ENCODE peak calls at places on chromosome 17, in eight cellular contexts. M, W, J, U, X, H, O and S are unnamed samples.

GRCh38 chr17:81479175-81479574 is 33.4 kb downstream of the ACTG1 start:
- DNase-seq in H (no peak), X (no peak), O (no peak), M (no peak), U (no peak), J (no peak), W (no peak), S (no peak)

GRCh38 chr17:65495255-65496060 is 66.0 kb downstream of the AXIN2 start:
- DNase-seq in W (peak), J (no peak), X (no peak), U (no peak), O (no peak), M (no peak), H (no peak), S (no peak)

GRCh38 chr17:19546289-19547065 is 12.8 kb downstream of the SLC47A1 start:
- DNase-seq in U (no peak), J (peak), W (no peak), H (peak), X (no peak), O (no peak), M (no peak), S (no peak)

GRCh38 chr17:69802045-69802740 is 272.8 kb upstream of the KCNJ16 start:
- DNase-seq in M (no peak), W (no peak), J (no peak), H (no peak), X (no peak), O (no peak), U (no peak), S (peak)

GRCh38 chr17:4072487-4073157 is 70.2 kb downstream of the ZZEF1 start:
- DNase-seq in H (peak), J (no peak), O (no peak), W (no peak), M (no peak), U (peak), X (peak), S (peak)

GRCh38 chr17:47735536-47736011 is 2.5 kb downstream of the TBX21 start:
- DNase-seq in U (no peak), H (no peak), M (no peak), J (peak), X (no peak), W (no peak), O (no peak), S (no peak)

GRCh38 chr17:49985310-49985990 is 9.6 kb downstream of the DLX3 start:
- DNase-seq in X (no peak), O (no peak), H (no peak), W (peak), J (no peak), M (no peak), U (no peak), S (no peak)

GRCh38 chr17:43608313-43608712 is 53.4 kb downstream of the MEOX1 start:
- DNase-seq in J (no peak), U (peak), O (no peak), H (peak), W (no peak), X (peak), M (no peak), S (no peak)

GRCh38 chr17:81002409-81003361 is 11.0 kb downstream of the CHMP6 start:
- DNase-seq in U (peak), O (no peak), W (peak), H (peak), X (peak), J (no peak), M (no peak), S (peak)

GRCh38 chr17:9213311-9213655 is 192.0 kb downstream of the NTN1 start:
- DNase-seq in J (no peak), X (no peak), W (peak), U (no peak), H (no peak), O (no peak), M (no peak), S (no peak)

GRCh38 chr17:43467981-43468541 is 15.7 kb upstream of the DHX8 start:
- DNase-seq in J (no peak), X (peak), W (no peak), U (peak), H (peak), O (no peak), M (no peak), S (peak)

GRCh38 chr17:55159251-55159650 is 105.5 kb upstream of the HLF start:
- DNase-seq in U (peak), J (no peak), X (no peak), W (no peak), M (no peak), H (peak), O (no peak), S (no peak)

GRCh38 chr17:163514-164103 is 17.8 kb downstream of the DOC2B start:
- DNase-seq in O (no peak), U (no peak), X (peak), H (peak), W (no peak), J (no peak), M (no peak), S (no peak)

GRCh38 chr17:81239714-81240555 is 817 bp downstream of the NDUFAF8 start:
- DNase-seq in W (no peak), U (no peak), M (no peak), J (no peak), O (no peak), H (peak), X (peak), S (no peak)

GRCh38 chr17:38663125-38663751 is 11.5 kb downstream of the EPOP start:
- DNase-seq in J (peak), H (peak), X (peak), O (no peak), W (peak), U (peak), M (no peak), S (peak)

GRCh38 chr17:8707232-8707590 is 37.4 kb downstream of the CCDC42 start:
- DNase-seq in X (no peak), H (no peak), W (no peak), J (no peak), M (no peak), U (peak), O (no peak), S (no peak)

GRCh38 chr17:58083491-58084316 is 485 bp downstream of the DYNLL2 start:
- DNase-seq in U (peak), W (peak), J (peak), X (peak), O (no peak), H (peak), M (peak), S (peak)

GRCh38 chr17:79490530-79490929 is 120.3 kb downstream of the RBFOX3 start:
- DNase-seq in O (no peak), U (no peak), J (no peak), X (no peak), H (no peak), W (no peak), M (no peak), S (no peak)

GRCh38 chr17:54968954-54969400 is 412 bp downstream of the STXBP4 start:
- DNase-seq in W (no peak), M (peak), X (peak), H (peak), O (no peak), J (peak), U (peak), S (peak)

GRCh38 chr17:68812876-68813584 is 142.2 kb downstream of the ABCA8 start:
- DNase-seq in O (no peak), H (peak), W (no peak), J (no peak), M (no peak), U (peak), X (no peak), S (peak)

GRCh38 chr17:37847102-37847501 is 77.1 kb upstream of the TBC1D3K start:
- DNase-seq in M (no peak), H (no peak), X (no peak), U (no peak), O (no peak), W (no peak), J (no peak), S (no peak)

GRCh38 chr17:59829217-59830006 is 63.3 kb downstream of the TUBD1 start:
- DNase-seq in J (no peak), H (peak), U (peak), W (no peak), X (peak), O (peak), M (no peak), S (peak)

GRCh38 chr17:30363715-30364202 is 15.0 kb upstream of the CPD start:
- DNase-seq in M (peak), J (no peak), H (peak), W (no peak), O (peak), U (peak), X (peak), S (peak)

GRCh38 chr17:15467592-15467991 is at the start of gene CDRT4:
- DNase-seq in J (no peak), U (no peak), O (no peak), W (no peak), X (no peak), H (no peak), M (no peak), S (no peak)

GRCh38 chr17:18102640-18103039 is 5.9 kb upstream of the MYO15A start:
- DNase-seq in J (no peak), X (no peak), U (no peak), H (no peak), M (no peak), W (no peak), O (no peak), S (no peak)

GRCh38 chr17:80870401-80870800 is 121.2 kb upstream of the CHMP6 start:
- DNase-seq in O (no peak), M (no peak), J (no peak), X (no peak), H (no peak), W (no peak), U (no peak), S (no peak)

GRCh38 chr17:6752068-6752909 is 3.6 kb upstream of the XAF1 start:
- DNase-seq in H (peak), O (no peak), X (peak), W (no peak), M (no peak), J (peak), U (peak), S (peak)

GRCh38 chr17:80096531-80097306 is 4.7 kb upstream of the GAA start:
- DNase-seq in O (no peak), J (no peak), U (no peak), W (no peak), M (no peak), X (no peak), H (no peak), S (no peak)

GRCh38 chr17:75428775-75429469 is 23.4 kb upstream of the GRB2 start:
- DNase-seq in H (peak), U (peak), M (no peak), J (no peak), X (peak), W (no peak), O (no peak), S (peak)

GRCh38 chr17:69535022-69535570 is 120.6 kb downstream of the MAP2K6 start:
- DNase-seq in M (no peak), W (peak), H (no peak), X (no peak), J (no peak), U (no peak), O (no peak), S (no peak)

GRCh38 chr17:18257747-18258355 is 687 bp downstream of the FLII start:
- DNase-seq in X (peak), O (no peak), H (peak), M (peak), U (peak), W (peak), J (peak), S (peak)

GRCh38 chr17:18143044-18143936 is 34.7 kb downstream of the MYO15A start:
- DNase-seq in M (no peak), O (no peak), W (no peak), U (no peak), X (peak), H (peak), J (no peak), S (peak)

GRCh38 chr17:74930535-74931036 is 5.1 kb upstream of the OTOP3 start:
- DNase-seq in X (no peak), H (no peak), W (no peak), M (no peak), O (no peak), J (no peak), U (no peak), S (no peak)

GRCh38 chr17:71068351-71068750 is 899.0 kb downstream of the KCNJ2 start:
- DNase-seq in X (no peak), J (no peak), O (no peak), U (peak), W (no peak), M (no peak), H (peak), S (no peak)

GRCh38 chr17:40702271-40702670 is 1.3 kb downstream of the KRT24 start:
- DNase-seq in W (no peak), J (no peak), O (no peak), X (no peak), M (no peak), U (no peak), H (no peak), S (no peak)

GRCh38 chr17:74045608-74046007 is 157.9 kb upstream of the RPL38 start:
- DNase-seq in W (no peak), X (no peak), U (no peak), O (no peak), H (no peak), J (no peak), M (no peak), S (no peak)

GRCh38 chr17:62754696-62755095 is 53.4 kb downstream of the MARCHF10 start:
- DNase-seq in X (no peak), W (no peak), O (no peak), H (no peak), M (no peak), U (peak), J (no peak), S (no peak)

GRCh38 chr17:73546121-73546520 is 98.1 kb downstream of the SDK2 start:
- DNase-seq in U (no peak), M (no peak), H (no peak), X (peak), O (no peak), W (no peak), J (no peak), S (no peak)

GRCh38 chr17:50589112-50589712 is 28.7 kb downstream of the CACNA1G start:
- DNase-seq in U (peak), O (no peak), X (peak), H (peak), W (no peak), J (no peak), M (no peak), S (no peak)

GRCh38 chr17:2368383-2368782 is 31.1 kb downstream of the SGSM2 start:
- DNase-seq in H (no peak), W (no peak), X (no peak), J (no peak), O (no peak), M (no peak), U (no peak), S (no peak)

GRCh38 chr17:2371183-2372130 is 29.4 kb downstream of the MNT start:
- DNase-seq in O (no peak), W (no peak), H (no peak), M (no peak), J (no peak), U (no peak), X (no peak), S (no peak)

GRCh38 chr17:2370211-2370589 is 30.7 kb downstream of the MNT start:
- DNase-seq in W (no peak), O (no peak), U (no peak), X (no peak), H (no peak), M (no peak), J (peak), S (no peak)

GRCh38 chr17:2369039-2369438 is 31.7 kb downstream of the SGSM2 start:
- DNase-seq in U (peak), W (no peak), H (no peak), O (no peak), M (no peak), X (no peak), J (no peak), S (no peak)

DNA sequence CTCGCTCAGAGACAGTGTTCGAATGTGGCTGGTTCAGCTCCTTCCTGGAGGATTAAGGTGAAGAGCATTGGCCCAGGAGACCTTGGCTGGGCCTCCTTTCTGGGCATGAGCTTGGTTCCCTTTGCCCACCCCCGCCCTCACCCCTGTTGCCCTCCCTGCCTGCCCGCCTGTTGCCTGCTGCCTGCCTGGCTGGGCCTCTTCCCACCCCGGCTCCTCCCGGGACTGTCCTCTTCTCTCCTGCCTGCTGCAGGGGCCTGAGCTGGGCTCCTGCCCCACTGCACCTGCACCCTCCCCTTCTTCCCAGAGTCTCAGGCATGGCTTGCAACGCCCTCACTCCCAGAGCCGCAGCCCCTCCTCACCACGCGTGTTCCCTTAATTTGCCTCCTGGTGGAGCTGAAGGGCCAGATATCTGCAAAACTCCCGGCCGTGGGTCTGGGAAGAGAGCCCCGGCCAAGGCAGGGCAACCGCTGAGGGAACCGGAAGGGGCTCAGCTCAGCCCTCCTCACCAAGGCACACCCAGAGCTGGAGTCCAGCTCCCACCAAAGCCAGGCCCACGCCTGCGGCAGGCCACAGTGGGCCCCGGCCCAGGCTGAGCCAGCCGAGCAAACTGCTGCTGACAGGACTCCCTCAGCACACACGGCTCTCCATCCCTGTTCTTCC is 31.2 kb downstream of the MNT start:
- DNase-seq in W (no peak), U (peak), X (no peak), J (peak), M (no peak), O (no peak), H (no peak), S (no peak)
- H3K4me3 ChIP-seq in W (no peak), U (no peak), X (no peak), J (no peak), M (no peak), O (no peak), H (no peak), S (no peak)

GRCh38 chr17:82848022-82848592 is 8.3 kb upstream of the ZNF750 start:
- DNase-seq in X (peak), M (peak), W (peak), H (no peak), O (no peak), U (peak), J (no peak), S (peak)
- H3K4me3 ChIP-seq in X (peak), M (no peak), W (no peak), H (no peak), O (no peak), U (no peak), J (no peak), S (peak)

DNA sequence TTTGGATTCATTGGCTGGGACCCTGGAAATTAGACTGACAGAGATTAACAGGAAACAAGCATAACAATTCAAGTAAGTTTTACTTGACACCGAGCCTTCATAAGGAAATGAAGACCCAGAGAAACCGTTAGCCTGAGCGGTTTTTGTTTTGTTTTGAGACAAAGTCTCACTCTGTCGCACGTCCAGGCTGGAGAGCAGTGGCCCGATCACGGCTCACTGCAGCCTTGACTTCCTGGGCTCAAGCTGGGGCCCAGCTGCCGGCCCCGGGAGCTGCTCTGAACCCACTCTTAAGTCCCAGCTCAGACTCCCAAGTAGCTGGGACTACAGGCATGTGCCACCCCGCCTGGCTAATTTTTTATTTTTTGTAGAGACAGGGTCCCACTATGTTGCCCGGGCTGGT is 321.3 kb downstream of the SEC14L1 start:
- DNase-seq in O (no peak), W (no peak), U (no peak), H (no peak), J (no peak), M (no peak), X (no peak), S (no peak)
- H3K4me3 ChIP-seq in O (no peak), W (no peak), U (no peak), H (no peak), J (no peak), M (peak), X (no peak), S (no peak)

GRCh38 chr17:31561469-31562412 is 170.3 kb downstream of the RAB11FIP4 start:
- DNase-seq in O (no peak), M (no peak), J (peak), X (no peak), H (peak), U (peak), W (no peak), S (peak)
- H3K4me3 ChIP-seq in O (peak), M (no peak), J (peak), X (no peak), H (peak), U (peak), W (no peak), S (peak)

DNA sequence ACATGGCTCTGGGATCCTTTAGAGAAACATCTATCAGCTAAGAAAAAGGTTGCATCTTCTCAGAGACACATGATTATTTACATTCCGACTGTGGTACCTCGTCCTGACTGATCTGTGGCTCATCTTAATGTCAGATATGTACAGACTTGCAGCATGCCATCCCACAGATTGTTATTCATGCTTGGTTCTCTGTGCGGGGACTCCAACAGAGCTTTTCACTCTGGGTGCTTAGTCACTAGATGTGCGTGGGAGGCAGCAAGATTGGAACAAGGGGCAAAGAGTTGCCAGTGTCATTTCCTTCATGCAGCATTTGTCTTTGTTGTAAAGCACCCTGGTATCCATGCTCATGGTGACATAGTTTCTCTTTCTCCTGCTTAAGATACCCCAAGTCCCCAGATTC is 179.1 kb upstream of the CACNG5 start:
- DNase-seq in W (no peak), H (peak), X (peak), J (no peak), U (peak), O (no peak), M (no peak), S (peak)
- H3K4me3 ChIP-seq in W (no peak), H (no peak), X (no peak), J (no peak), U (no peak), O (no peak), M (no peak), S (no peak)

GRCh38 chr17:34615326-34615725 is 35.9 kb downstream of the TMEM132E start:
- DNase-seq in H (no peak), O (no peak), M (no peak), J (no peak), U (no peak), W (no peak), X (no peak), S (no peak)
- H3K4me3 ChIP-seq in H (no peak), O (no peak), M (no peak), J (no peak), U (no peak), W (no peak), X (no peak), S (no peak)

DNA sequence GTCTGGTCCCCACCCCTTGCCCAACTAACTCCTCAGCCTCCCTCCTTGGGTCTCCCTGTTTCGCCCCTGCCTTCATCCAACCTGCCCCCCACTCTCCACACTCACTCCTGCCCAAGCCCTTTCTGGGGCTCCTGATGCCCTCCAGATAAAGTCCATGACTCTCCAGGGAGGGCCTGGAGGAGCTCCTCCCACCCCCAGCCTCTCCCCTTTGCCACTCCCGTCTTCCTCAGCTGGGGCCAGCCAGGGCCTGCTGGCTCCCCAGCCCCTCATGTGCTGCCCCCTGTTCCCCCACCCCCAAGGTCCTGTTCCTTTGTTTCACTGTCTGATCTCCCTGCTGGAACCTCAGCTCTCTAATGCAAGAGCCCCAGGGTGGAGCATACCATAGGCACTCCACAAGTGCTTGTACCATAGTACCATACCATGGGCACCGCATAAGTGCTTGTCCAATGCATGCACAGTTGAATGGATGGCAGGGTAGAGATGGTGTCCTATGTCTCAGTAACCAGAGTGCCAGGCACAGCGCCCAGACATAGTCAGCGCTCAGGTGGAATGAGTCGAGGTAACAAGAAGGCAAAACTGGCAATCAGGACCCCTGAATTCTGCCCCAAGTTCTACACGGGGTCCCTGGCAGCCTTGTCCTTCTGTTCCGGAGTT is 1.5 kb downstream of the PLCD3 start:
- DNase-seq in W (no peak), X (no peak), H (no peak), O (no peak), M (no peak), J (no peak), U (no peak), S (no peak)
- H3K4me3 ChIP-seq in W (no peak), X (peak), H (peak), O (peak), M (no peak), J (no peak), U (peak), S (peak)